ENCODE peak calls at places on chromosomes 6 and 20, in seven cellular contexts. One of them, this sample, is unnamed.

GRCh38 chr6:147382945-147383554 is 125.4 kb upstream of the SAMD5 start:
- DNase-seq in tibial artery: no peak
- DNase-seq in HepG2: peak; percentile 30
- DNase-seq in bronchial epithelial cell: peak; percentile 34
- DNase-seq in pancreas: no peak
- DNase-seq in IMR-90: peak; percentile 41
- DNase-seq in body of pancreas: no peak
- DNase-seq in this sample: no peak

GRCh38 chr20:58890454-58891075 is 38.0 kb downstream of the GNAS start:
- DNase-seq in tibial artery: peak; percentile 90
- DNase-seq in HepG2: peak; percentile 85
- DNase-seq in pancreas: peak; percentile 65
- DNase-seq in IMR-90: peak; percentile 77
- DNase-seq in bronchial epithelial cell: peak; percentile 23
- DNase-seq in body of pancreas: peak; percentile 65
- DNase-seq in this sample: no peak

GRCh38 chr20:10004900-10005299 is 29.9 kb upstream of the ANKEF1 start:
- DNase-seq in HepG2: no peak
- DNase-seq in bronchial epithelial cell: no peak
- DNase-seq in tibial artery: no peak
- DNase-seq in IMR-90: no peak
- DNase-seq in body of pancreas: no peak
- DNase-seq in pancreas: no peak
- DNase-seq in this sample: no peak

GRCh38 chr6:42783876-42784738 is 2.3 kb downstream of the BICRAL start:
- DNase-seq in body of pancreas: no peak
- DNase-seq in HepG2: no peak
- DNase-seq in tibial artery: no peak
- DNase-seq in pancreas: no peak
- DNase-seq in bronchial epithelial cell: no peak
- DNase-seq in IMR-90: no peak
- DNase-seq in this sample: no peak

GRCh38 chr20:54028276-54029011 is 42.0 kb downstream of the BCAS1 start:
- DNase-seq in body of pancreas: no peak
- DNase-seq in tibial artery: no peak
- DNase-seq in pancreas: no peak
- DNase-seq in bronchial epithelial cell: no peak
- DNase-seq in IMR-90: no peak
- DNase-seq in HepG2: no peak
- DNase-seq in this sample: no peak

GRCh38 chr6:7048859-7049258 is 58.9 kb upstream of the RREB1 start:
- DNase-seq in IMR-90: no peak
- DNase-seq in pancreas: no peak
- DNase-seq in tibial artery: no peak
- DNase-seq in body of pancreas: no peak
- DNase-seq in bronchial epithelial cell: no peak
- DNase-seq in HepG2: no peak
- DNase-seq in this sample: no peak

GRCh38 chr6:12637960-12638641 is 78.5 kb upstream of the PHACTR1 start:
- DNase-seq in tibial artery: no peak
- DNase-seq in HepG2: peak; percentile 48
- DNase-seq in body of pancreas: peak; percentile 54
- DNase-seq in pancreas: peak; percentile 57
- DNase-seq in bronchial epithelial cell: peak; percentile 81
- DNase-seq in IMR-90: peak; percentile 31
- DNase-seq in this sample: peak; percentile 35

GRCh38 chr6:10759884-10760329 is 12.3 kb downstream of the TMEM14B start:
- DNase-seq in tibial artery: no peak
- DNase-seq in IMR-90: peak; percentile 89
- DNase-seq in body of pancreas: peak; percentile 52
- DNase-seq in pancreas: peak; percentile 20
- DNase-seq in HepG2: no peak
- DNase-seq in bronchial epithelial cell: peak; percentile 97
- DNase-seq in this sample: peak; percentile 94

GRCh38 chr6:116279232-116280160 is at the start of gene TSPYL1:
- DNase-seq in pancreas: peak; percentile 96
- DNase-seq in tibial artery: peak; percentile 98
- DNase-seq in IMR-90: peak; percentile 97
- DNase-seq in HepG2: peak; percentile 97
- DNase-seq in body of pancreas: peak; percentile 97
- DNase-seq in bronchial epithelial cell: peak; percentile 93
- DNase-seq in this sample: peak; percentile 87

GRCh38 chr20:34355427-34355826 is 7.6 kb upstream of the ITCH start:
- DNase-seq in body of pancreas: no peak
- DNase-seq in bronchial epithelial cell: no peak
- DNase-seq in pancreas: no peak
- DNase-seq in tibial artery: no peak
- DNase-seq in HepG2: no peak
- DNase-seq in IMR-90: no peak
- DNase-seq in this sample: no peak

GRCh38 chr6:116925088-116925794 is 48.2 kb downstream of the RFX6 start:
- DNase-seq in IMR-90: no peak
- DNase-seq in HepG2: no peak
- DNase-seq in tibial artery: no peak
- DNase-seq in bronchial epithelial cell: no peak
- DNase-seq in pancreas: no peak
- DNase-seq in body of pancreas: no peak
- DNase-seq in this sample: no peak

GRCh38 chr6:82951389-82951788 is 114.3 kb downstream of the UBE3D start:
- DNase-seq in body of pancreas: no peak
- DNase-seq in pancreas: no peak
- DNase-seq in tibial artery: no peak
- DNase-seq in IMR-90: no peak
- DNase-seq in bronchial epithelial cell: peak; percentile 79
- DNase-seq in HepG2: no peak
- DNase-seq in this sample: no peak

GRCh38 chr6:79647756-79648155 is 16.6 kb downstream of the SH3BGRL2 start:
- DNase-seq in IMR-90: no peak
- DNase-seq in pancreas: no peak
- DNase-seq in bronchial epithelial cell: no peak
- DNase-seq in HepG2: no peak
- DNase-seq in tibial artery: no peak
- DNase-seq in body of pancreas: no peak
- DNase-seq in this sample: no peak

GRCh38 chr20:4568560-4568959 is 153.1 kb upstream of the PRND start:
- DNase-seq in tibial artery: no peak
- DNase-seq in pancreas: no peak
- DNase-seq in IMR-90: no peak
- DNase-seq in HepG2: no peak
- DNase-seq in body of pancreas: no peak
- DNase-seq in bronchial epithelial cell: no peak
- DNase-seq in this sample: no peak

GRCh38 chr6:22636450-22636849 is 67.1 kb downstream of the HDGFL1 start:
- DNase-seq in bronchial epithelial cell: no peak
- DNase-seq in HepG2: no peak
- DNase-seq in body of pancreas: no peak
- DNase-seq in tibial artery: no peak
- DNase-seq in IMR-90: peak; percentile 26
- DNase-seq in pancreas: no peak
- DNase-seq in this sample: no peak

GRCh38 chr20:40160151-40160550 is 528.9 kb downstream of the MAFB start:
- DNase-seq in tibial artery: peak; percentile 75
- DNase-seq in pancreas: peak; percentile 22
- DNase-seq in HepG2: peak; percentile 60
- DNase-seq in body of pancreas: peak; percentile 33
- DNase-seq in IMR-90: peak; percentile 23
- DNase-seq in bronchial epithelial cell: peak; percentile 60
- DNase-seq in this sample: peak; percentile 4

GRCh38 chr6:36912583-36912982 is 26.8 kb downstream of the C6orf89 start:
- DNase-seq in bronchial epithelial cell: peak; percentile 91
- DNase-seq in body of pancreas: no peak
- DNase-seq in HepG2: no peak
- DNase-seq in pancreas: no peak
- DNase-seq in tibial artery: no peak
- DNase-seq in IMR-90: peak; percentile 89
- DNase-seq in this sample: peak; percentile 63

GRCh38 chr20:32538526-32538918 is 46.6 kb downstream of the NOL4L start:
- DNase-seq in bronchial epithelial cell: no peak
- DNase-seq in IMR-90: no peak
- DNase-seq in HepG2: no peak
- DNase-seq in tibial artery: no peak
- DNase-seq in body of pancreas: no peak
- DNase-seq in pancreas: no peak
- DNase-seq in this sample: no peak

GRCh38 chr6:38095054-38095453 is 275.5 kb downstream of the ZFAND3 start:
- DNase-seq in body of pancreas: no peak
- DNase-seq in IMR-90: peak; percentile 79
- DNase-seq in tibial artery: no peak
- DNase-seq in pancreas: no peak
- DNase-seq in HepG2: peak; percentile 26
- DNase-seq in bronchial epithelial cell: peak; percentile 38
- DNase-seq in this sample: peak; percentile 18

GRCh38 chr6:96761794-96762193 is 75.5 kb downstream of the GPR63 start:
- DNase-seq in bronchial epithelial cell: no peak
- DNase-seq in tibial artery: no peak
- DNase-seq in body of pancreas: no peak
- DNase-seq in IMR-90: no peak
- DNase-seq in HepG2: no peak
- DNase-seq in pancreas: no peak
- DNase-seq in this sample: no peak

GRCh38 chr20:16292227-16292626 is 281.0 kb downstream of the KIF16B start:
- DNase-seq in body of pancreas: no peak
- DNase-seq in IMR-90: peak; percentile 14
- DNase-seq in tibial artery: no peak
- DNase-seq in HepG2: no peak
- DNase-seq in pancreas: no peak
- DNase-seq in bronchial epithelial cell: peak; percentile 83
- DNase-seq in this sample: no peak

GRCh38 chr6:41209976-41210375 is 9.0 kb upstream of the TREML2 start:
- DNase-seq in tibial artery: no peak
- DNase-seq in body of pancreas: no peak
- DNase-seq in pancreas: no peak
- DNase-seq in IMR-90: no peak
- DNase-seq in HepG2: no peak
- DNase-seq in bronchial epithelial cell: no peak
- DNase-seq in this sample: no peak

GRCh38 chr6:7115452-7116223 is 7.9 kb downstream of the RREB1 start:
- DNase-seq in bronchial epithelial cell: no peak
- DNase-seq in tibial artery: no peak
- DNase-seq in HepG2: no peak
- DNase-seq in body of pancreas: no peak
- DNase-seq in pancreas: no peak
- DNase-seq in IMR-90: no peak
- DNase-seq in this sample: no peak

GRCh38 chr6:98944598-98945011 is 3.1 kb downstream of the FBXL4 start:
- DNase-seq in HepG2: peak; percentile 90
- DNase-seq in tibial artery: no peak
- DNase-seq in pancreas: no peak
- DNase-seq in bronchial epithelial cell: peak; percentile 59
- DNase-seq in IMR-90: peak; percentile 72
- DNase-seq in body of pancreas: no peak
- DNase-seq in this sample: no peak

GRCh38 chr6:98944168-98944567 is 3.6 kb downstream of the FBXL4 start:
- DNase-seq in HepG2: no peak
- DNase-seq in bronchial epithelial cell: no peak
- DNase-seq in tibial artery: no peak
- DNase-seq in body of pancreas: no peak
- DNase-seq in IMR-90: no peak
- DNase-seq in pancreas: no peak
- DNase-seq in this sample: no peak

GRCh38 chr6:98942263-98942803 is 5.4 kb downstream of the FBXL4 start:
- DNase-seq in pancreas: no peak
- DNase-seq in body of pancreas: no peak
- DNase-seq in HepG2: peak; percentile 26
- DNase-seq in IMR-90: no peak
- DNase-seq in tibial artery: no peak
- DNase-seq in bronchial epithelial cell: no peak
- DNase-seq in this sample: no peak

GRCh38 chr6:98937351-98937750 is 10.4 kb downstream of the FBXL4 start:
- DNase-seq in pancreas: no peak
- DNase-seq in bronchial epithelial cell: no peak
- DNase-seq in IMR-90: no peak
- DNase-seq in tibial artery: no peak
- DNase-seq in HepG2: no peak
- DNase-seq in body of pancreas: no peak
- DNase-seq in this sample: no peak

GRCh38 chr6:98941319-98941718 is 6.4 kb downstream of the FBXL4 start:
- DNase-seq in bronchial epithelial cell: no peak
- DNase-seq in pancreas: no peak
- DNase-seq in HepG2: no peak
- DNase-seq in IMR-90: no peak
- DNase-seq in body of pancreas: no peak
- DNase-seq in tibial artery: no peak
- DNase-seq in this sample: no peak
- TF ChIP-seq CTCF in bronchial epithelial cell: no peak
- TF ChIP-seq CTCF in pancreas: no peak
- TF ChIP-seq CTCF in HepG2: no peak
- TF ChIP-seq CTCF in IMR-90: no peak
- TF ChIP-seq CTCF in body of pancreas: no peak
- TF ChIP-seq CTCF in tibial artery: no peak
- TF ChIP-seq CTCF in this sample: no peak

DNA sequence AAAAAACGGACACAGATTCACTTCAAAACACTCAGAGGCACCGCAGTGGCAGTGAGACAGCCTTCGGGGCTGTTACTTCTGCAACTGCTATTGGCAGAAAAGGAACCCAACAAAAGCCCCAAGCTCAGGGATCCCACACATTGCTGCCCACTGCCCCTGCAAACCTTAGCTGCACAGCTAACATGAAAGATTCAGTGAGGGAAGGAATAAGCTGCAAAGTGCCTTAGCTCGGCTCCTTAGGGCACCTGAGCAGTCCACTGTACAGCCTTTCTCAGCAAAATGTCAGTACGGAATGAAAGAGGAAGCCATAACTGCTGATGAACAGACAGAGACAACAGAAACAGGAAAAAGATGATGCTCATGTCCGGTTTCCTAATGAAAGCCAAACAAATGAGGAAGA is 179.8 kb upstream of the SHLD1 start:
- DNase-seq in bronchial epithelial cell: no peak
- DNase-seq in IMR-90: no peak
- DNase-seq in tibial artery: no peak
- DNase-seq in body of pancreas: no peak
- DNase-seq in pancreas: no peak
- DNase-seq in HepG2: no peak
- DNase-seq in this sample: no peak
- H3K36me3 ChIP-seq in bronchial epithelial cell: peaks cover 20% of the 10 kb centered on the region
- H3K36me3 ChIP-seq in IMR-90: peaks cover 62% of the 10 kb centered on the region
- H3K36me3 ChIP-seq in tibial artery: peaks cover 33% of the 10 kb centered on the region
- H3K36me3 ChIP-seq in body of pancreas: peaks cover 12% of the 10 kb centered on the region
- H3K36me3 ChIP-seq in pancreas: no peaks in the 10 kb centered on the region
- H3K36me3 ChIP-seq in HepG2: peaks cover 15% of the 10 kb centered on the region
- H3K36me3 ChIP-seq in this sample: peaks cover 2% of the 10 kb centered on the region

DNA sequence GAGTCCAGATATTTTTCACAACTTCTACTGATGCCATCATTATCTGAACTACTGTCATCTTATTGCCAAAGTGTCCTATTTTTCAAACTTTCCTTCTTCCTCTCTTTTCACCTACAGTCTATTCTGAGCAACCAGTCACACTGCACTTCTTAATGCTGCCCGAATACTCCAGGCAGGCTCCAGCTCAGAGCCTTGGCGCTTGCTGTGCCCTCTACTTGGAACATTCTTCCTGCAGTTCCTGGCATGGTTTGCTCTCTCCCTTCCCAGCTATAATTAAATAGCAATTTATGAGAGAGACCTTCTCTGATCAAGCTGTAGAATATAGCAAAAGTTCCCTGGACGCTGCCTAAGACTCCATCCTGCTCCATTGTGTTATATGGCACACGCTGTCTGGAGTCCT is 831.6 kb downstream of the QKI start:
- DNase-seq in tibial artery: no peak
- DNase-seq in IMR-90: no peak
- DNase-seq in bronchial epithelial cell: no peak
- DNase-seq in body of pancreas: no peak
- DNase-seq in pancreas: no peak
- DNase-seq in HepG2: no peak
- DNase-seq in this sample: no peak
- H3K4me3 ChIP-seq in tibial artery: no peak overlapping the region
- H3K4me3 ChIP-seq in IMR-90: no peak overlapping the region
- H3K4me3 ChIP-seq in bronchial epithelial cell: no peak overlapping the region
- H3K4me3 ChIP-seq in body of pancreas: no peak overlapping the region
- H3K4me3 ChIP-seq in pancreas: no peak overlapping the region
- H3K4me3 ChIP-seq in HepG2: no peak overlapping the region
- H3K4me3 ChIP-seq in this sample: no peak overlapping the region

GRCh38 chr6:90598192-90598951 is 11.5 kb upstream of the MAP3K7 start:
- DNase-seq in HepG2: no peak
- DNase-seq in IMR-90: no peak
- DNase-seq in pancreas: no peak
- DNase-seq in body of pancreas: no peak
- DNase-seq in bronchial epithelial cell: no peak
- DNase-seq in tibial artery: no peak
- DNase-seq in this sample: no peak
- TF ChIP-seq CTCF in HepG2: no peak
- TF ChIP-seq CTCF in IMR-90: no peak
- TF ChIP-seq CTCF in pancreas: no peak
- TF ChIP-seq CTCF in body of pancreas: no peak
- TF ChIP-seq CTCF in bronchial epithelial cell: no peak
- TF ChIP-seq CTCF in tibial artery: no peak
- TF ChIP-seq CTCF in this sample: no peak